ENCODE peak calls at places on chromosome 18, in eight cellular contexts. I is foreskin keratinocyte, K is lower lobe of right lung, E is RWPE1, R is GM12865, J is progenitor cell of endocrine pancreas, C is WTC11, O is fibroblast of lung. S is an unnamed sample.

GRCh38 chr18:50722311-50722710 is 97.5 kb downstream of the MRO start:
- DNase-seq in I (no peak), J (no peak), C (no peak), E (no peak), K (no peak), R (no peak), O (no peak), S (no peak)

GRCh38 chr18:51621103-51621969 is 423.9 kb upstream of the MEX3C start:
- DNase-seq in I (peak), E (peak), C (peak), R (peak), J (peak), O (peak), K (peak), S (peak)

GRCh38 chr18:12003894-12004293 is 22.6 kb downstream of the IMPA2 start:
- DNase-seq in C (no peak), O (no peak), R (no peak), I (no peak), E (no peak), J (no peak), K (no peak), S (no peak)

GRCh38 chr18:71784777-71785176 is 759.4 kb downstream of the CBLN2 start:
- DNase-seq in O (no peak), I (peak), J (no peak), C (no peak), K (no peak), R (no peak), E (peak), S (no peak)

GRCh38 chr18:80159713-80160636 is 50.9 kb downstream of the ADNP2 start:
- DNase-seq in C (peak), O (no peak), I (no peak), J (no peak), K (no peak), E (no peak), R (peak), S (no peak)

GRCh38 chr18:44748582-44748981 is 67.9 kb downstream of the SETBP1 start:
- DNase-seq in K (no peak), J (no peak), I (peak), O (no peak), E (no peak), C (no peak), R (no peak), S (no peak)

GRCh38 chr18:22044474-22045220 is 124.7 kb upstream of the GATA6 start:
- DNase-seq in K (no peak), I (no peak), R (no peak), E (no peak), O (no peak), C (no peak), J (peak), S (no peak)

GRCh38 chr18:63879684-63880083 is 7.8 kb upstream of the SERPINB2 start:
- DNase-seq in E (no peak), O (no peak), R (no peak), K (no peak), I (peak), C (no peak), J (no peak), S (no peak)

GRCh38 chr18:34764451-34764850 is 54.4 kb downstream of the DTNA start:
- DNase-seq in C (no peak), E (no peak), O (no peak), I (no peak), J (no peak), R (no peak), K (no peak), S (no peak)

GRCh38 chr18:71443726-71444480 is 1100.2 kb downstream of the CBLN2 start:
- DNase-seq in C (no peak), I (peak), K (no peak), O (peak), J (no peak), R (no peak), E (no peak), S (no peak)

GRCh38 chr18:63319383-63320040 is at the start of gene BCL2:
- DNase-seq in R (no peak), K (peak), E (peak), C (peak), O (peak), I (peak), J (no peak), S (no peak)

GRCh38 chr18:80006726-80007125 is 18.4 kb upstream of the TXNL4A start:
- DNase-seq in E (no peak), K (no peak), C (no peak), I (no peak), R (no peak), O (no peak), J (no peak), S (no peak)

GRCh38 chr18:63290456-63291200 is 28.9 kb downstream of the BCL2 start:
- DNase-seq in E (no peak), I (no peak), C (no peak), R (no peak), O (no peak), J (no peak), K (no peak), S (no peak)

GRCh38 chr18:49006641-49007136 is 55.9 kb upstream of the SMAD7 start:
- DNase-seq in O (no peak), I (peak), J (no peak), E (peak), C (no peak), R (no peak), K (no peak), S (no peak)

GRCh38 chr18:27608742-27609141 is 423.6 kb upstream of the CHST9 start:
- DNase-seq in J (no peak), O (no peak), K (no peak), I (no peak), E (peak), C (no peak), R (peak), S (no peak)

GRCh38 chr18:49731860-49732311 is 81.4 kb downstream of the ACAA2 start:
- DNase-seq in R (no peak), E (peak), I (peak), C (no peak), O (no peak), J (no peak), K (no peak), S (no peak)

GRCh38 chr18:13453714-13454113 is 235.2 kb downstream of the LDLRAD4 start:
- DNase-seq in J (no peak), E (no peak), K (no peak), C (no peak), I (no peak), O (no peak), R (no peak), S (no peak)
- TF ChIP-seq CTCF in J (no peak), E (no peak), K (no peak), C (no peak), I (no peak), O (no peak), R (no peak), S (no peak)

DNA sequence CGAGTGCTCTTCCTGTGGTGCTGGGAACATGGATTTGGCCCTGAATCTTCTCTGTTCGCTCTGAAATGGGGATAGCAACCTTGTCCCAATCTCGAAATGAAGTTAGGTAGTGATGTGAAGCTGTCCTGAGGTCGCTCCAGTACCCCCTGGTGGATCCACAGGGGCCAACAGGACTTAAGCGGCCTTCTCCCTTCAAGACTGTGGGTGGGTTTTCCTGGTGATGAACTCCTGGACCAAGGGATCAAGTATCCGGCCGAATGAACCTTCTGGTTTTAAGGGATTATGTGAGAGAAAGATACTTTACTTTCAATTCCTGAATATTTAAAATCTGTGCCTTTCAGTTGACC is 156.5 kb downstream of the NAPG start:
- DNase-seq in O (no peak), I (no peak), J (no peak), C (no peak), K (no peak), R (peak), E (no peak), S (no peak)
- TF ChIP-seq CTCF in O (peak), I (peak), J (no peak), C (no peak), K (no peak), R (peak), E (no peak), S (no peak)

GRCh38 chr18:31687016-31687415 is 2.6 kb upstream of the B4GALT6 start:
- DNase-seq in C (no peak), K (no peak), J (no peak), E (peak), O (no peak), R (no peak), I (no peak), S (no peak)

GRCh38 chr18:31684279-31685096 is at the start of gene B4GALT6:
- DNase-seq in I (no peak), K (peak), E (peak), J (peak), R (peak), C (peak), O (peak), S (no peak)

GRCh38 chr18:31683968-31684278 is 458 bp downstream of the B4GALT6 start:
- DNase-seq in O (no peak), E (no peak), K (no peak), C (no peak), I (peak), J (no peak), R (no peak), S (no peak)

GRCh38 chr18:31686572-31686971 is 2.2 kb upstream of the B4GALT6 start:
- DNase-seq in C (no peak), R (no peak), J (no peak), E (no peak), K (no peak), I (no peak), O (no peak), S (no peak)

GRCh38 chr18:31685097-31686082 is 1.0 kb upstream of the B4GALT6 start:
- DNase-seq in C (peak), I (peak), E (peak), K (peak), J (peak), O (peak), R (peak), S (no peak)
- TF ChIP-seq CTCF in C (no peak), I (peak), E (peak), K (peak), J (peak), O (peak), R (peak), S (no peak)

DNA sequence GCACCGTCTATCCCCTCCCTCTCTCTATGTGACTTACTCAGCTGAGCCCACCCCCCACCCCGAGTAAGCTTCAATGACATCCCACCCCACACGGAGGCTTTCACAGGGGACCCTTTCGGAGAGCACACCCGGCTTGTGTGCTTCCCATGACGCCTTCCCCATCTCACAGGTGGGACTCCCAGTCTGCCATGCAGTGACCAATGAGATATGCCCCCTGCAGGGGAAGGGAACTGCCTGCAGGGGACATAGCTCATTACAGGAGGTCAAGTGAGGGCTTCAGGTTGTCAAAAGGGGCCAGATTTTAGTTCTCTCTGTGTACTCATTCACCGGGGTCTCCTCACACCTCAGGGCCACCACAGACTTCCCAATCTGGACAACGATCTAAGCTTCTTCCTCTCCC is 112.6 kb downstream of the GAREM1 start:
- DNase-seq in C (peak), J (no peak), E (no peak), I (no peak), K (no peak), R (peak), O (no peak), S (no peak)
- TF ChIP-seq CTCF in C (no peak), J (peak), E (no peak), I (no peak), K (no peak), R (no peak), O (no peak), S (no peak)

DNA sequence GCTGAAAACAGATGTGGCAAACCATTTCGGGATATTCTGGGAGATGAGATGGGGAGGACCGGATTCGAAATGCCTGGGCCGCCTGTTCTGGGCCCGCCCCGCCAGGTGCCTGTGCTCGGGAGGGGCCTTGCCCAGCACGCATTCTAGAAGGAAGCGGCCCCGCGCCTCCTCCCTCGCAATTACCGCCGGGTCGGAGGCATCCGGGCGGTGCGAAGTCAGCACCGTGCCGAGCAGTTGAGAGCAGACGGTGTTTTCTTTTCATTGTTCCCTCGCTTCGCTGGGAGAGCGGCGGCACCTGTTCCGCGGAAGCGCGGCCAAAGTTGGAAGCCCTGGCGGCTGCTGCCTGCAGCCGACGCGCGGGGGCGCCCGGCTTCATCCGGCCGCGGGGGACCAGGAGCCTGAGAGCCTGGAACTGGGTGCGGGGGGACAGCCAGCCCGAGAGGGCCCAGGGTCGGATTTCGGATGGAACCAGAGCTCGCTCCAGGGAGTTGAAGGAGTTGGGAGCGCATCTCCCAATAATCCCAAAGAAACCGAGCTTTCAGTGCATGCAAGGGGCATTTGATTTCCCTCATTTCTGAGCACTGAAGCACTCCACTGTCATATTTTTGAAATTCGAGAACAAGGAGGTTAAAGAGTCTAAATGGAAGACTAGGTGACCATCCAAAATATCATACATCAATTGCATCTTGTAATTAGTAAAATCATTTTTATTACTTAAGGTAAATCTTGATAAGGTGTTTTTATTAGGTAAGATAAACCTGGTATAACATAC is 241.8 kb upstream of the RAB12 start:
- DNase-seq in C (peak), E (peak), R (peak), O (no peak), I (no peak), K (peak), J (peak), S (no peak)
- TF ChIP-seq CTCF in C (no peak), E (peak), R (peak), O (peak), I (peak), K (peak), J (peak), S (no peak)

GRCh38 chr18:31428211-31428610 is 19.3 kb upstream of the DSG3 start:
- DNase-seq in C (no peak), I (no peak), R (no peak), K (no peak), J (no peak), E (no peak), O (no peak), S (no peak)

GRCh38 chr18:31426021-31426420 is 21.5 kb upstream of the DSG3 start:
- DNase-seq in O (no peak), J (no peak), E (no peak), C (no peak), I (peak), R (no peak), K (no peak), S (no peak)

GRCh38 chr18:31420524-31420923 is 27.0 kb upstream of the DSG3 start:
- DNase-seq in R (no peak), I (no peak), J (no peak), C (no peak), O (no peak), K (no peak), E (no peak), S (no peak)

GRCh38 chr18:31427010-31427409 is 20.5 kb upstream of the DSG3 start:
- DNase-seq in O (no peak), E (no peak), I (peak), J (no peak), R (no peak), K (no peak), C (no peak), S (no peak)

DNA sequence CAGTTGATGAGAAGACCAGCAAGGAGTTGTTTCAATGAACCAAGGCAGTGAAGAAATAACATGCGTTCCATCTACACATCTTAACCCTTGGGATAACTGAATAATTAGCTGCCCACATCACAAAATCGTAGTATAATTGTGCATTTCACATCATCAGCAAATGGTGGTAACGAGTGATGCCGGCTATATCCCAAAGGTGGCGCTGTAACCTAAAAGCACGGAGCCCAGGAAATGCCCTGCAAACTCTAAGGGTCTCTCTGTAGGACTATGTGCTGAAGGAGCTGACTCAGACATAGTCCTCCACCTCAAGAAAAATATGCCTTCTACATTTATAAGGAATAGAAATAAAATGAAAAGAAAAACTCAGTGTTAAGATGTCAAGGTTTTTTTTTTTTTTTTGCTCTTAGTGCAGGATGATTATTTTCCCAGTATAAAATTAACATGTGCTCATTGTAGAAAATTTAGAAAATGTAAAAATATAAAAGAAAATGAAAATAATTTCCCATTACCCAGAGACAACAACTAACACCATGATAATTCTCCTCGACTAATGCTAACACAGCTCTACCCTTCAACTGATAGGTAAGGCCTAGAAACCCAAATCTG is 23.1 kb upstream of the DSG3 start:
- DNase-seq in I (peak), R (peak), C (peak), K (no peak), J (no peak), O (peak), E (no peak), S (no peak)
- TF ChIP-seq CTCF in I (peak), R (peak), C (peak), K (peak), J (peak), O (peak), E (peak), S (no peak)

GRCh38 chr18:23337599-23338444 is 115.3 kb upstream of the RIOK3 start:
- DNase-seq in I (peak), J (no peak), R (no peak), E (no peak), O (peak), K (no peak), C (no peak), S (no peak)
- TF ChIP-seq CTCF in I (peak), J (no peak), R (no peak), E (no peak), O (no peak), K (no peak), C (no peak), S (no peak)

DNA sequence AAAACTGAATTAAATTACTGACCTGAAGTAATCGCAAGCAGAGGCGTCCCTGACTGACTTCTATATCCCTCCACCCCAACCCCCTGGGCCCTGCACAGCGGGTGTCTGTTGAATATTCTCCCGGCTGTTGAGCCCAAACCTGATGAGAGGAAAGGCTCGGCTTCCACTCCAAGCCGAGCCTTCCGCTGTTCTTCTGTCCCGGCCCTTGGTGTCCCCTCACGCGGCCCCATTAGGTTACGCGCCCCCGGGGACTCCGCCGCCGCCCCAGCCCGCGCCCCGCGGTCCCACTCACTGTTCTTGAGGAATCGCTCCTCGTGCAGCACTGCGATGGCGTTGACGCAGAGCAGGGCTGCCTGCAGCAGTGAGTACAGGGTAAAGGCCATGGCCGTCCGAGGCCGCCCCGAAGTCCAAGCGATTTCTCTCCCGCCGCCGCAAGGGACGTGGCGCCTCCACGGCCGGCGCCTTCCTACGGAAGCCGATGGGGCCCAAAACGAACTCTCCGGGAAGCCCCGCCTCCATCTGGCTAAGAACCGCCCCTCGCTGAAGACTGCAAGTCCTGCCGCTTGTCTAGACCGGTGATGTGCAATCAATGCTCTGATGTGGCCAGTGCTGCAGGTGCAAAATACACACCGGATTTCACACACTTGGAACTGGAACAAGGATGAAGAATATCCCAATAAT is at the start of gene IER3IP1:
- DNase-seq in O (peak), R (peak), I (peak), C (peak), J (peak), E (peak), K (peak), S (peak)
- TF ChIP-seq CTCF in O (no peak), R (no peak), I (peak), C (no peak), J (no peak), E (no peak), K (peak), S (no peak)

DNA sequence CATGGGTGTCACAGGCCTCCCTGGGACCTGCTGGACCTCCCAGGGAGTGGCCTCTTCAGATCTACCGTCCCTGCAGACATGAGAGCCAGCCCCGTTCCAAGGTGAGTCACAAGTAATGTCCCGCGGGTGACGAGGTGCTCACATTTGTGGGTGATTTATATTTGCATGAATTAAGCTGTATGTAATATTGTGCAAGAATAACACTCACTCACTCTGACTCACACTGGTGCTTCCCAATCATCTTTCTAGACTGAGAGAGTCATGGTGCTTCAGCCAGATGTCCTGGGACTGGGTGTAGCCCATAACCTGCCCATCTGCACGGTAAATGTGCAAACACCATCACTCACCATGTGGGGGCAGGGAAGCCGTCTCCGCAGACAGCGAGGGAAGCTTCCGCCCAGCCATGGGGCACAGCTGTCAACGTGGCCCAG is 347.5 kb upstream of the SALL3 start:
- DNase-seq in I (peak), J (no peak), K (no peak), E (peak), R (no peak), C (no peak), O (no peak), S (no peak)
- TF ChIP-seq CTCF in I (no peak), J (no peak), K (no peak), E (no peak), R (no peak), C (no peak), O (no peak), S (no peak)

S was measured in omental fat pad.